ENCODE peak calls at places on chromosomes 3 and 15, in five cellular contexts. X is cardiac fibroblast; R is CD8-positive, alpha-beta T cell; K is right cardiac atrium; I is RWPE2. U is an unnamed sample.
A peak's percentile ranks its signal among the peaks of the same experiment; 100 is the strongest.

GRCh38 chr3:136994772-136995516 is 37.2 kb downstream of the IL20RB start:
- DNase-seq in X (peak; percentile 99), I (peak; percentile 86), R (no peak), K (peak; percentile 93), U (no peak)

GRCh38 chr15:78103406-78104118 is 11.2 kb downstream of the SH2D7 start:
- DNase-seq in R (peak; percentile 69), K (no peak), I (peak; percentile 64), X (no peak), U (peak; percentile 48)

GRCh38 chr15:55084673-55085072 is 112.1 kb downstream of the RSL24D1 start:
- DNase-seq in K (no peak), X (no peak), R (no peak), I (no peak), U (no peak)

GRCh38 chr15:74336061-74337005 is 31.1 kb downstream of the CYP11A1 start:
- DNase-seq in X (peak; percentile 45), R (no peak), I (peak; percentile 54), K (no peak), U (no peak)

GRCh38 chr3:124850633-124851032 is 36.5 kb downstream of the ITGB5 start:
- DNase-seq in K (peak; percentile 71), I (no peak), R (no peak), X (peak; percentile 59), U (no peak)

GRCh38 chr3:33064929-33065328 is 32.0 kb downstream of the GLB1 start:
- DNase-seq in K (no peak), I (no peak), X (no peak), R (peak; percentile 42), U (no peak)

GRCh38 chr15:42772126-42772525 is 35.2 kb upstream of the CDAN1 start:
- DNase-seq in R (no peak), K (peak; percentile 73), I (no peak), X (peak; percentile 47), U (no peak)

GRCh38 chr3:19937459-19938362 is 3.7 kb upstream of the EFHB start:
- DNase-seq in R (no peak), K (no peak), I (no peak), X (peak; percentile 41), U (no peak)

GRCh38 chr3:32371466-32372212 is 20.0 kb upstream of the CMTM7 start:
- DNase-seq in K (no peak), X (no peak), I (no peak), R (peak; percentile 65), U (no peak)

GRCh38 chr3:188170461-188171459 is 16.8 kb downstream of the LPP start:
- DNase-seq in R (peak; percentile 59), K (no peak), X (no peak), I (no peak), U (peak; percentile 17)

GRCh38 chr3:49057268-49057667 is 28.1 kb upstream of the IMPDH2 start:
- DNase-seq in R (no peak), X (no peak), I (no peak), K (no peak), U (no peak)

GRCh38 chr15:52078876-52079700 is 33.5 kb downstream of the BCL2L10 start:
- DNase-seq in R (peak; percentile 82), K (peak; percentile 91), X (peak; percentile 77), I (peak; percentile 90), U (peak; percentile 86)

GRCh38 chr3:124587053-124587408 is 143.2 kb upstream of the UMPS start:
- DNase-seq in R (no peak), X (no peak), K (no peak), I (no peak), U (no peak)

GRCh38 chr3:141684758-141685157 is 53.3 kb upstream of the RNF7 start:
- DNase-seq in X (no peak), R (no peak), I (no peak), K (no peak), U (no peak)

GRCh38 chr15:93866441-93866840 is 364.9 kb upstream of the MCTP2 start:
- DNase-seq in R (no peak), I (no peak), K (no peak), X (no peak), U (no peak)

GRCh38 chr15:29698030-29698701 is 124.1 kb downstream of the TJP1 start:
- DNase-seq in X (peak; percentile 25), R (no peak), I (peak; percentile 75), K (no peak), U (no peak)

GRCh38 chr15:68427366-68427765 is 4.6 kb downstream of the ITGA11 start:
- DNase-seq in I (peak; percentile 25), K (no peak), R (no peak), X (no peak), U (no peak)

GRCh38 chr3:20574746-20575145 is 388.7 kb upstream of the SGO1 start:
- DNase-seq in K (no peak), X (peak; percentile 66), I (no peak), R (no peak), U (no peak)

GRCh38 chr15:62976301-62976842 is 66.2 kb upstream of the TPM1 start:
- DNase-seq in X (peak; percentile 10), I (no peak), K (no peak), R (no peak), U (no peak)

GRCh38 chr3:188458761-188459160 is 304.8 kb downstream of the LPP start:
- DNase-seq in R (no peak), K (no peak), I (no peak), X (no peak), U (no peak)

GRCh38 chr3:195356151-195357086 is 85.5 kb upstream of the XXYLT1 start:
- DNase-seq in I (no peak), R (no peak), X (peak; percentile 17), K (peak; percentile 71), U (no peak)

GRCh38 chr3:107235193-107235922 is 141.9 kb upstream of the CCDC54 start:
- DNase-seq in R (no peak), I (no peak), X (peak; percentile 43), K (no peak), U (no peak)

GRCh38 chr15:88740356-88740755 is 62.9 kb upstream of the ACAN start:
- DNase-seq in X (no peak), K (no peak), R (no peak), I (no peak), U (no peak)

GRCh38 chr3:55750525-55750924 is 263.4 kb upstream of the WNT5A start:
- DNase-seq in R (no peak), K (no peak), X (peak; percentile 37), I (peak; percentile 66), U (no peak)

GRCh38 chr3:105539897-105540296 is 173.2 kb downstream of the ALCAM start:
- DNase-seq in X (no peak), K (no peak), I (no peak), R (no peak), U (no peak)

GRCh38 chr15:63483521-63484371 is 20.6 kb upstream of the USP3 start:
- DNase-seq in X (peak; percentile 80), R (no peak), I (no peak), K (no peak), U (no peak)

GRCh38 chr15:93830221-93830765 is 401.1 kb upstream of the MCTP2 start:
- DNase-seq in I (no peak), K (no peak), X (no peak), R (no peak), U (no peak)

GRCh38 chr3:126372413-126373145 is 15.4 kb upstream of the KLF15 start:
- DNase-seq in X (no peak), K (peak; percentile 56), I (peak; percentile 54), R (no peak), U (no peak)

GRCh38 chr3:8909160-8909559 is 54.1 kb downstream of the RAD18 start:
- DNase-seq in X (no peak), R (no peak), I (no peak), K (no peak), U (no peak)

GRCh38 chr3:38585791-38586420 is 63.6 kb downstream of the SCN5A start:
- DNase-seq in I (peak; percentile 29), K (no peak), R (no peak), X (no peak), U (no peak)

U was measured in CD8-positive, alpha-beta memory T cell.